ENCODE peak calls at places on chromosomes 2 and 18, in five cellular contexts. One of them, this sample, is unnamed.
A peak's percentile ranks its signal among the peaks of the same experiment; 100 is the strongest.

GRCh38 chr2:111139637-111140317 is 19.1 kb downstream of the BCL2L11 start:
- DNase-seq in choroid plexus epithelial cell: peak; percentile 28
- DNase-seq in fibroblast of pulmonary artery: no peak
- DNase-seq in amniotic stem cell: no peak
- DNase-seq in NCI-H460: no peak
- DNase-seq in this sample: no peak

GRCh38 chr2:37020887-37021796 is 54.8 kb upstream of the STRN start:
- DNase-seq in fibroblast of pulmonary artery: peak; percentile 45
- DNase-seq in amniotic stem cell: no peak
- DNase-seq in NCI-H460: no peak
- DNase-seq in choroid plexus epithelial cell: peak; percentile 44
- DNase-seq in this sample: no peak

GRCh38 chr2:675982-676646 is 1.1 kb downstream of the TMEM18 start:
- DNase-seq in NCI-H460: peak; percentile 64
- DNase-seq in fibroblast of pulmonary artery: peak; percentile 88
- DNase-seq in amniotic stem cell: peak; percentile 87
- DNase-seq in choroid plexus epithelial cell: peak; percentile 96
- DNase-seq in this sample: peak; percentile 16

GRCh38 chr2:237432484-237433092 is 18.6 kb upstream of the COL6A3 start:
- DNase-seq in fibroblast of pulmonary artery: peak; percentile 85
- DNase-seq in NCI-H460: no peak
- DNase-seq in amniotic stem cell: peak; percentile 93
- DNase-seq in choroid plexus epithelial cell: peak; percentile 58
- DNase-seq in this sample: no peak

GRCh38 chr2:182133195-182133891 is 147.7 kb downstream of the PPP1R1C start:
- DNase-seq in amniotic stem cell: no peak
- DNase-seq in choroid plexus epithelial cell: peak; percentile 28
- DNase-seq in fibroblast of pulmonary artery: no peak
- DNase-seq in NCI-H460: no peak
- DNase-seq in this sample: no peak

GRCh38 chr2:166373105-166373504 is 2.6 kb downstream of the SCN9A start:
- DNase-seq in amniotic stem cell: no peak
- DNase-seq in choroid plexus epithelial cell: no peak
- DNase-seq in NCI-H460: no peak
- DNase-seq in fibroblast of pulmonary artery: no peak
- DNase-seq in this sample: no peak

GRCh38 chr2:206915136-206915535 is 24.2 kb upstream of the CPO start:
- DNase-seq in choroid plexus epithelial cell: peak; percentile 93
- DNase-seq in NCI-H460: peak; percentile 47
- DNase-seq in amniotic stem cell: peak; percentile 81
- DNase-seq in fibroblast of pulmonary artery: peak; percentile 84
- DNase-seq in this sample: no peak

GRCh38 chr2:132911726-132912724 is 242.0 kb upstream of the LYPD1 start:
- DNase-seq in choroid plexus epithelial cell: peak; percentile 13
- DNase-seq in amniotic stem cell: no peak
- DNase-seq in NCI-H460: peak; percentile 7
- DNase-seq in fibroblast of pulmonary artery: peak; percentile 39
- DNase-seq in this sample: no peak

GRCh38 chr2:200044453-200044852 is 89.1 kb downstream of the MAIP1 start:
- DNase-seq in fibroblast of pulmonary artery: no peak
- DNase-seq in choroid plexus epithelial cell: no peak
- DNase-seq in NCI-H460: no peak
- DNase-seq in amniotic stem cell: no peak
- DNase-seq in this sample: no peak

GRCh38 chr2:97748397-97748796 is 35.0 kb downstream of the ZAP70 start:
- DNase-seq in choroid plexus epithelial cell: no peak
- DNase-seq in fibroblast of pulmonary artery: peak; percentile 16
- DNase-seq in NCI-H460: peak; percentile 9
- DNase-seq in amniotic stem cell: no peak
- DNase-seq in this sample: peak; percentile 14

GRCh38 chr2:2842466-2842865 is 511.4 kb upstream of the MYT1L start:
- DNase-seq in amniotic stem cell: no peak
- DNase-seq in fibroblast of pulmonary artery: no peak
- DNase-seq in NCI-H460: no peak
- DNase-seq in choroid plexus epithelial cell: no peak
- DNase-seq in this sample: no peak

GRCh38 chr2:46663614-46664013 is 184.2 kb downstream of the TMEM247 start:
- DNase-seq in fibroblast of pulmonary artery: no peak
- DNase-seq in choroid plexus epithelial cell: no peak
- DNase-seq in amniotic stem cell: no peak
- DNase-seq in NCI-H460: no peak
- DNase-seq in this sample: no peak

GRCh38 chr2:174450021-174450816 is 36.6 kb downstream of the GPR155 start:
- DNase-seq in NCI-H460: no peak
- DNase-seq in choroid plexus epithelial cell: no peak
- DNase-seq in fibroblast of pulmonary artery: no peak
- DNase-seq in amniotic stem cell: no peak
- DNase-seq in this sample: no peak

GRCh38 chr2:10864888-10865551 is 46.7 kb upstream of the KCNF1 start:
- DNase-seq in amniotic stem cell: no peak
- DNase-seq in choroid plexus epithelial cell: no peak
- DNase-seq in fibroblast of pulmonary artery: no peak
- DNase-seq in NCI-H460: no peak
- DNase-seq in this sample: no peak

GRCh38 chr2:198657520-198658121 is 800.1 kb downstream of the SATB2 start:
- DNase-seq in choroid plexus epithelial cell: peak; percentile 19
- DNase-seq in fibroblast of pulmonary artery: peak; percentile 7
- DNase-seq in amniotic stem cell: peak; percentile 7
- DNase-seq in NCI-H460: peak; percentile 32
- DNase-seq in this sample: no peak

GRCh38 chr2:104844813-104845551 is 8.9 kb upstream of the POU3F3 start:
- DNase-seq in choroid plexus epithelial cell: no peak
- DNase-seq in NCI-H460: no peak
- DNase-seq in fibroblast of pulmonary artery: no peak
- DNase-seq in amniotic stem cell: no peak
- DNase-seq in this sample: no peak

GRCh38 chr2:18889565-18890332 is 300.4 kb upstream of the NT5C1B start:
- DNase-seq in choroid plexus epithelial cell: no peak
- DNase-seq in amniotic stem cell: no peak
- DNase-seq in fibroblast of pulmonary artery: no peak
- DNase-seq in NCI-H460: no peak
- DNase-seq in this sample: no peak

GRCh38 chr18:55907352-55908045 is 319.5 kb upstream of the TCF4 start:
- DNase-seq in amniotic stem cell: no peak
- DNase-seq in choroid plexus epithelial cell: peak; percentile 15
- DNase-seq in NCI-H460: no peak
- DNase-seq in fibroblast of pulmonary artery: peak; percentile 13
- DNase-seq in this sample: no peak

This sample was measured in NCI-H524 treated with DMSO at 0.1 percent for 48 hours.